ENCODE peak calls at places on chromosomes 2 and 18, in five cellular contexts. L is endothelial cell, R is GM03348, N is foreskin keratinocyte, M is GM19239. A is an unnamed sample.

GRCh38 chr2:43082111-43082877 is 144.1 kb downstream of the ZFP36L2 start:
- DNase-seq in L (no peak), R (peak), N (peak), M (no peak), A (peak)

GRCh38 chr2:143802871-143803650 is 673.8 kb downstream of the ARHGAP15 start:
- DNase-seq in L (no peak), R (no peak), N (no peak), M (peak), A (peak)

GRCh38 chr18:50704541-50704940 is 115.3 kb downstream of the MRO start:
- DNase-seq in L (no peak), R (no peak), N (no peak), M (no peak), A (no peak)

GRCh38 chr2:211347328-211347727 is 790.9 kb downstream of the CPS1 start:
- DNase-seq in L (no peak), R (no peak), N (no peak), M (no peak), A (no peak)

GRCh38 chr2:134120160-134120717 is 133.6 kb upstream of the MGAT5 start:
- DNase-seq in L (peak), R (peak), N (no peak), M (no peak), A (no peak)

GRCh38 chr2:105439130-105439529 is 40.3 kb upstream of the FHL2 start:
- DNase-seq in L (no peak), R (no peak), N (no peak), M (no peak), A (no peak)

GRCh38 chr2:52571380-52572347 is 1195.9 kb upstream of the CHAC2 start:
- DNase-seq in L (no peak), R (no peak), N (no peak), M (no peak), A (no peak)

GRCh38 chr2:136332436-136333095 is 214.6 kb upstream of the CXCR4 start:
- DNase-seq in L (no peak), R (no peak), N (no peak), M (no peak), A (no peak)

GRCh38 chr2:239886781-239887180 is 138.4 kb downstream of the NDUFA10 start:
- DNase-seq in L (no peak), R (no peak), N (no peak), M (no peak), A (no peak)